ENCODE peak calls at places on chromosomes 5 and 9, in four cellular contexts. One of them, this sample, is unnamed.

GRCh38 chr5:139110526-139111168 is 87.5 kb downstream of the SIL1 start:
- DNase-seq in IMR-90: no peak
- DNase-seq in H1: no peak
- DNase-seq in H9: peak; percentile 4
- DNase-seq in this sample: no peak

GRCh38 chr5:141485305-141486055 is 650 bp downstream of the PCDHGC4 start:
- DNase-seq in IMR-90: no peak
- DNase-seq in H1: no peak
- DNase-seq in H9: no peak
- DNase-seq in this sample: no peak

GRCh38 chr9:98385751-98386150 is 130.3 kb upstream of the TBC1D2 start:
- DNase-seq in IMR-90: no peak
- DNase-seq in H1: no peak
- DNase-seq in H9: no peak
- DNase-seq in this sample: no peak

GRCh38 chr5:158707534-158707933 is 392.2 kb downstream of the EBF1 start:
- DNase-seq in IMR-90: no peak
- DNase-seq in H1: no peak
- DNase-seq in H9: no peak
- DNase-seq in this sample: no peak

GRCh38 chr9:468766-469496 is 254.3 kb downstream of the DOCK8 start:
- DNase-seq in IMR-90: no peak
- DNase-seq in H1: no peak
- DNase-seq in H9: no peak
- DNase-seq in this sample: no peak

GRCh38 chr5:56116599-56117131 is 116.5 kb downstream of the ANKRD55 start:
- DNase-seq in IMR-90: no peak
- DNase-seq in H1: no peak
- DNase-seq in H9: no peak
- DNase-seq in this sample: no peak

GRCh38 chr5:82340799-82341198 is 62.6 kb upstream of the RPS23 start:
- DNase-seq in IMR-90: no peak
- DNase-seq in H1: no peak
- DNase-seq in H9: no peak
- DNase-seq in this sample: no peak

GRCh38 chr5:7185742-7186141 is 210.2 kb upstream of the ADCY2 start:
- DNase-seq in IMR-90: no peak
- DNase-seq in H1: no peak
- DNase-seq in H9: no peak
- DNase-seq in this sample: no peak

GRCh38 chr5:39780341-39780740 is 355.6 kb upstream of the DAB2 start:
- DNase-seq in IMR-90: peak; percentile 58
- DNase-seq in H1: no peak
- DNase-seq in H9: no peak
- DNase-seq in this sample: peak; percentile 96

GRCh38 chr9:110081395-110081794 is 126.6 kb downstream of the C9orf152 start:
- DNase-seq in IMR-90: peak; percentile 68
- DNase-seq in H1: no peak
- DNase-seq in H9: no peak
- DNase-seq in this sample: peak; percentile 44

GRCh38 chr5:125439243-125439642 is 692.8 kb upstream of the ZNF608 start:
- DNase-seq in IMR-90: no peak
- DNase-seq in H1: no peak
- DNase-seq in H9: no peak
- DNase-seq in this sample: peak; percentile 52

GRCh38 chr5:146388418-146388817 is 49.8 kb downstream of the POU4F3 start:
- DNase-seq in IMR-90: peak; percentile 29
- DNase-seq in H1: no peak
- DNase-seq in H9: no peak
- DNase-seq in this sample: no peak

GRCh38 chr9:3827175-3827574 is 301.4 kb upstream of the RFX3 start:
- DNase-seq in IMR-90: no peak
- DNase-seq in H1: no peak
- DNase-seq in H9: no peak
- DNase-seq in this sample: no peak

GRCh38 chr5:65108786-65109743 is 340.3 kb downstream of the CWC27 start:
- DNase-seq in IMR-90: peak; percentile 21
- DNase-seq in H1: no peak
- DNase-seq in H9: no peak
- DNase-seq in this sample: no peak

GRCh38 chr5:124941051-124942049 is 194.9 kb upstream of the ZNF608 start:
- DNase-seq in IMR-90: no peak
- DNase-seq in H1: no peak
- DNase-seq in H9: no peak
- DNase-seq in this sample: no peak

GRCh38 chr5:142803428-142804111 is 33.4 kb downstream of the ARHGAP26 start:
- DNase-seq in IMR-90: peak; percentile 68
- DNase-seq in H1: no peak
- DNase-seq in H9: no peak
- DNase-seq in this sample: no peak

GRCh38 chr9:91417602-91418218 is 5.9 kb downstream of the NFIL3 start:
- DNase-seq in IMR-90: no peak
- DNase-seq in H1: no peak
- DNase-seq in H9: no peak
- DNase-seq in this sample: no peak
- H3K4ac ChIP-seq in IMR-90: peak overlapping the region; percentile 80
- H3K4ac ChIP-seq in H1: no peak overlapping the region
- H3K4ac ChIP-seq in H9: no peak overlapping the region
- H3K4ac ChIP-seq in this sample: no peak overlapping the region

DNA sequence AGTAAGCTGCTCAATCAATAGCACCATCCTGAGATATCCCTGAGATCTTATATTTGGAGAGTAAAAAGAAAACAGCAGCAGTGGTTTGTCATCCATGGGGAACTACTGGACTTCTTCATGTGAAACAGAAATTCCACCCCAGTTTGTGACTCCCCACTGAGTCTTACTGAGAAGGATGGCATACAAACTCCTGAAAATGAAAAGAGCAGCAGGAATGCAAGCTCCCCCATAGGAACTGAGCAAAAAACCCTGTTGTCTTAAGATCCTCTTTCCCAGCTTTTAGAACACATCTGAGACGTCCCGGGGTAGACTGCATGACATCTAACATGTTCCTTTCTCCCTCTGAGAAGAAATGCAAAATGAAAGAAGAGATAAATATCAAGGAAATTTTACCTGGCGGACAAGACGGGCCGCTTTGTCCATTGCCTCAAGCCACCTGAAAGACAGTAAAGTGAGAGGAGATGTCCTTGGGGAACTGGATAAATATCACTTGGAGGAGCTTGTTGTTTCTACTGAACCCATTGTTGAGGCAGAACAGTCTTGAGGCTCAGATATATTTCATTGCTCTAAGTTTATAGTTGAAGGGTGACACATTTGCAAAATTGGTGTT is 117.1 kb downstream of the NUDT12 start:
- DNase-seq in IMR-90: peak; percentile 22
- DNase-seq in H1: no peak
- DNase-seq in H9: no peak
- DNase-seq in this sample: no peak
- H3K4ac ChIP-seq in IMR-90: no peak overlapping the region
- H3K4ac ChIP-seq in H1: no peak overlapping the region
- H3K4ac ChIP-seq in H9: no peak overlapping the region
- H3K4ac ChIP-seq in this sample: no peak overlapping the region

DNA sequence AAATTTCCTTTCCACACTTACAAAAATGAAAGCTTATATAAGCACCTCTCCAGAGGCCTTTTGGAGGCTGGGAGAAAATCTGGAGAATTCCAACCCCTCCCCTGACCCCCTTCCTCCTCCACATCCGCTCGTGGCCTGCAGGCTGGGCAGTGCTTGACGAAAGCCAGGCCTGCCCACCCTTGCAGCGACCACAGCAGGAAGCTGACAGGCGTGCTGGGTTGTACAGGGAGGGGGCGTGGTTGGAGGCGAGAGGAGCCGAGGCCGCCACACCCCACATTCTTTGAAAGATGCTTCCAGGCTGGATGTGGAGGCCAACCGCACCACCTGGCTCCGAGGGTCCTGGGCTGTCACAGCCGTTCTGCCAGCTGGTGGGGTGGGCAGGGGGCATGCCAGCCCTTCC is 47.8 kb upstream of the IER5L start:
- DNase-seq in IMR-90: peak; percentile 73
- DNase-seq in H1: no peak
- DNase-seq in H9: peak; percentile 87
- DNase-seq in this sample: peak; percentile 94
- H3K4ac ChIP-seq in IMR-90: peak overlapping the region; percentile 64
- H3K4ac ChIP-seq in H1: no peak overlapping the region
- H3K4ac ChIP-seq in H9: no peak overlapping the region
- H3K4ac ChIP-seq in this sample: no peak overlapping the region

GRCh38 chr5:74627511-74628120 is 12.9 kb downstream of the ENC1 start:
- DNase-seq in IMR-90: no peak
- DNase-seq in H1: no peak
- DNase-seq in H9: no peak
- DNase-seq in this sample: no peak

GRCh38 chr5:74632947-74633356 is 7.6 kb downstream of the ENC1 start:
- DNase-seq in IMR-90: peak; percentile 81
- DNase-seq in H1: no peak
- DNase-seq in H9: no peak
- DNase-seq in this sample: peak; percentile 28

GRCh38 chr5:74629326-74629725 is 11.2 kb downstream of the ENC1 start:
- DNase-seq in IMR-90: no peak
- DNase-seq in H1: no peak
- DNase-seq in H9: no peak
- DNase-seq in this sample: no peak

GRCh38 chr5:74631088-74631960 is 9.2 kb downstream of the ENC1 start:
- DNase-seq in IMR-90: peak; percentile 82
- DNase-seq in H1: no peak
- DNase-seq in H9: no peak
- DNase-seq in this sample: peak; percentile 95

DNA sequence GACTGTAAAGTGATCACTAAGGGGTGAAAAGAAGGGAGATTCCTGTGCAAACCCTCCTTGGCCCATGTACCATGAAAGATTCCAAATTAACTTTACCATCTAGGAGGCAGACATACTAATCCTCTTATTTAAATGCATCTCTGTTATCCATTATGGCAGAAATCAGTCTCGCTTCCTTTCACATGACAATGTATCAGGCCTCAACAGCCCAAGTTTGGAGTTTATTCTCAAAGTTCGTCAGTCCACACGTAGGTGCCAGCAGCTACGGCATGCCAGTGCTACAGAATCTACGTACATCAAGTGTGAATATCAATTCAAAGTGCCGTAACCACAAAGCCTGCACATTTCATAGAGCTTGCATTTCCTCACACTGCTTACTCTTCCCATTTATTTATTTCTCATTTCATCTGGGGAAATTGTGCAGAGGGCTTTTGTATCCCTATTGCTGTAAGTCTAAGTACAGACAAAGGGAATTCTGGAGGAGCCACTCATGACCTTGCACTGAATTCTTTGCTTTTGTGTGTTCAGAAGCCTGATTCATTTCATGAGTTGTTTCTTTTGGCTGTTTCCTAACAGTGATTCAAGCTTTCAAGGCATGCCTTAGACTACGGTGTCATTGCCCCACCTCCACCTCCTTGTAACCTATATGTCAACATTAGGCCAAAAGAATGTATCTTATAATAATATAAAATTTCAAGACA is 10.0 kb downstream of the ENC1 start:
- DNase-seq in IMR-90: peak; percentile 95
- DNase-seq in H1: no peak
- DNase-seq in H9: no peak
- DNase-seq in this sample: peak; percentile 56
- H3K4ac ChIP-seq in IMR-90: peak overlapping the region; percentile 51
- H3K4ac ChIP-seq in H1: peak overlapping the region; percentile 44
- H3K4ac ChIP-seq in H9: no peak overlapping the region
- H3K4ac ChIP-seq in this sample: peak overlapping the region; percentile 81

GRCh38 chr5:75335952-75336624 is 932 bp upstream of the HMGCR start:
- DNase-seq in IMR-90: peak; percentile 88
- DNase-seq in H1: no peak
- DNase-seq in H9: no peak
- DNase-seq in this sample: peak; percentile 86

GRCh38 chr5:75335486-75335885 is 1.5 kb upstream of the HMGCR start:
- DNase-seq in IMR-90: no peak
- DNase-seq in H1: no peak
- DNase-seq in H9: no peak
- DNase-seq in this sample: no peak

GRCh38 chr5:75336625-75337336 is at the start of gene HMGCR:
- DNase-seq in IMR-90: peak; percentile 100
- DNase-seq in H1: peak; percentile 93
- DNase-seq in H9: peak; percentile 100
- DNase-seq in this sample: peak; percentile 100

GRCh38 chr5:75338408-75338807 is 1.4 kb downstream of the HMGCR start:
- DNase-seq in IMR-90: no peak
- DNase-seq in H1: no peak
- DNase-seq in H9: no peak
- DNase-seq in this sample: no peak

DNA sequence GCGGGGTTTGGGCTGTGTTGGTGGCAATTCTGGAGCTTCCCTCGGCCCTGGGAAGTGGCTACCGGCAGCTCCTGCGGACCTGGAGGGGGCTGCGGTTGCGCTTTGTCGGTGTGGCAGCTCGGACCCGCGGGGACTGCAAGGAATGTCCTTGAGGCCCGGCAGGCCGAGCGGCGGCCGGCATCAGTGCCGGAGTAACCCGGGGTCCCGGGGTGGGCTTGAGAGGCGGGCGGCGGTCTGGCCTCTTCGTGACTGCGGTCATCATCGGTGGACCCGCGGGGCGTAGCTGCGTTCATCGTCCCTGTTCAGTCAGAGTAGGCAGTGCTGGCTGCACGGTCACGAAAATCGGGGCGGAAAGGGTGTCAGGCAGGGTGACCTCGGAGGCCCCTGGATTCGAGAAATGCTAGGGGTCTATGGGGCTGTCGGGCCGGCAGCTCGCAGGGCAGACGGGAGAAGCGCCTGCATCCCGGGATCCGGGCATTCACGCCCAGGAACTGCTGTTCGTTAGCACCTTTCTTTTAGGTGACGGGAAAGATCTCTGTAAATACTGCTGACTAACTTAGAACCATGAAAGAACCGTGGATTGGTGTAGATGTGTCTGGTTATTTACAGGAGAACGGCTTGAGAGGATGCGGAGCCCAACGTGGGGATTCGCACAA is 474 bp downstream of the HMGCR start:
- DNase-seq in IMR-90: no peak
- DNase-seq in H1: no peak
- DNase-seq in H9: no peak
- DNase-seq in this sample: peak; percentile 29
- H3K4ac ChIP-seq in IMR-90: no peak overlapping the region
- H3K4ac ChIP-seq in H1: peak overlapping the region; percentile 42
- H3K4ac ChIP-seq in H9: no peak overlapping the region
- H3K4ac ChIP-seq in this sample: peak overlapping the region; percentile 89

GRCh38 chr9:96489482-96489979 is 39.6 kb downstream of the HABP4 start:
- DNase-seq in IMR-90: no peak
- DNase-seq in H1: no peak
- DNase-seq in H9: no peak
- DNase-seq in this sample: no peak
- H3K4ac ChIP-seq in IMR-90: no peak overlapping the region
- H3K4ac ChIP-seq in H1: no peak overlapping the region
- H3K4ac ChIP-seq in H9: no peak overlapping the region
- H3K4ac ChIP-seq in this sample: no peak overlapping the region

GRCh38 chr9:134231330-134231745 is 67.0 kb upstream of the RNU6ATAC start:
- DNase-seq in IMR-90: no peak
- DNase-seq in H1: no peak
- DNase-seq in H9: no peak
- DNase-seq in this sample: no peak
- H3K4ac ChIP-seq in IMR-90: no peak overlapping the region
- H3K4ac ChIP-seq in H1: no peak overlapping the region
- H3K4ac ChIP-seq in H9: no peak overlapping the region
- H3K4ac ChIP-seq in this sample: no peak overlapping the region

DNA sequence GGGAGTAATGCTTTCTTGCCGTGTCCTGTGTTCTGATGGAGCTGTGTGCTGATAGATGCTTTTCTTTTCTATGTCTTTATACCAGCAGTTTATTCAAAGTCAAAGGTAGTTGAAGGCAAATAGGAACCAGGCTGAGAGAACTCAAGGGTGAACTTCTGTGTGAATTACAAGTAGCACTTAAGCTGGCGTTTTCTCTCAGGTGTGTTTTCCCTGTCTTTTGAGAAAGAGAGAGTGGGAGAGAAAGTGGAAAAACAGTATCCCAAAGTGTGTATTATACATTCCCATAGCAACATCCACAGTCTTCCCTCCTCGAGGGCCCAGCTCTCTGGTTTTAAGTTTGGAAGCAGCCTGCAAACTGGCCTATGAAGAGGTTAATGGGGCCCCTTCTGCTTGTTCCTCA is 1.5 kb downstream of the TNFAIP8 start:
- DNase-seq in IMR-90: no peak
- DNase-seq in H1: no peak
- DNase-seq in H9: no peak
- DNase-seq in this sample: no peak
- H3K4ac ChIP-seq in IMR-90: peak overlapping the region; percentile 59
- H3K4ac ChIP-seq in H1: no peak overlapping the region
- H3K4ac ChIP-seq in H9: no peak overlapping the region
- H3K4ac ChIP-seq in this sample: no peak overlapping the region

This sample was measured in mesendoderm.